ENCODE peak calls at places on chromosomes 3 and 15, in five cellular contexts. One of them, this sample, is unnamed.

GRCh38 chr15:96268421-96269204 is 61.9 kb upstream of the NR2F2 start:
- DNase-seq in left ventricle myocardium inferior: no peak
- DNase-seq in lung: no peak
- DNase-seq in testis: no peak
- DNase-seq in CD4-positive, CD25-positive, alpha-beta regulatory T cell: no peak
- DNase-seq in this sample: no peak

GRCh38 chr3:186705882-186706780 is 11.0 kb upstream of the KNG1 start:
- DNase-seq in lung: no peak
- DNase-seq in CD4-positive, CD25-positive, alpha-beta regulatory T cell: peak; percentile 71
- DNase-seq in testis: no peak
- DNase-seq in left ventricle myocardium inferior: no peak
- DNase-seq in this sample: no peak

GRCh38 chr15:57751177-57751800 is 44.8 kb downstream of the POLR2M start:
- DNase-seq in lung: no peak
- DNase-seq in left ventricle myocardium inferior: no peak
- DNase-seq in testis: no peak
- DNase-seq in CD4-positive, CD25-positive, alpha-beta regulatory T cell: peak; percentile 29
- DNase-seq in this sample: peak; percentile 39

GRCh38 chr15:101804375-101804774 is 1.1 kb downstream of the OR4F6 start:
- DNase-seq in left ventricle myocardium inferior: no peak
- DNase-seq in lung: no peak
- DNase-seq in testis: no peak
- DNase-seq in CD4-positive, CD25-positive, alpha-beta regulatory T cell: no peak
- DNase-seq in this sample: no peak

GRCh38 chr15:40047413-40048154 is 8.6 kb upstream of the SRP14 start:
- DNase-seq in CD4-positive, CD25-positive, alpha-beta regulatory T cell: peak; percentile 81
- DNase-seq in testis: no peak
- DNase-seq in lung: peak; percentile 71
- DNase-seq in left ventricle myocardium inferior: peak; percentile 44
- DNase-seq in this sample: no peak

GRCh38 chr3:24019585-24019984 is 74.5 kb downstream of the NR1D2 start:
- DNase-seq in testis: peak; percentile 17
- DNase-seq in CD4-positive, CD25-positive, alpha-beta regulatory T cell: no peak
- DNase-seq in left ventricle myocardium inferior: no peak
- DNase-seq in lung: no peak
- DNase-seq in this sample: no peak

GRCh38 chr3:36763850-36764703 is at the start of gene DCLK3:
- DNase-seq in testis: no peak
- DNase-seq in left ventricle myocardium inferior: no peak
- DNase-seq in lung: no peak
- DNase-seq in CD4-positive, CD25-positive, alpha-beta regulatory T cell: peak; percentile 5
- DNase-seq in this sample: peak; percentile 67

GRCh38 chr3:132268956-132269355 is 48.3 kb upstream of the ACP3 start:
- DNase-seq in CD4-positive, CD25-positive, alpha-beta regulatory T cell: peak; percentile 12
- DNase-seq in testis: peak; percentile 33
- DNase-seq in lung: no peak
- DNase-seq in left ventricle myocardium inferior: no peak
- DNase-seq in this sample: no peak

GRCh38 chr3:177597325-177598109 is 400.2 kb upstream of the TBL1XR1 start:
- DNase-seq in left ventricle myocardium inferior: no peak
- DNase-seq in lung: peak; percentile 35
- DNase-seq in CD4-positive, CD25-positive, alpha-beta regulatory T cell: peak; percentile 75
- DNase-seq in testis: peak; percentile 50
- DNase-seq in this sample: peak; percentile 97

GRCh38 chr3:156252656-156253055 is 132.3 kb downstream of the KCNAB1 start:
- DNase-seq in lung: no peak
- DNase-seq in left ventricle myocardium inferior: no peak
- DNase-seq in CD4-positive, CD25-positive, alpha-beta regulatory T cell: no peak
- DNase-seq in testis: peak; percentile 18
- DNase-seq in this sample: no peak

GRCh38 chr3:132008841-132009638 is 25.8 kb downstream of the CPNE4 start:
- DNase-seq in CD4-positive, CD25-positive, alpha-beta regulatory T cell: no peak
- DNase-seq in lung: no peak
- DNase-seq in left ventricle myocardium inferior: no peak
- DNase-seq in testis: no peak
- DNase-seq in this sample: peak; percentile 7

GRCh38 chr3:48989126-48989795 is 780 bp upstream of the P4HTM start:
- DNase-seq in lung: no peak
- DNase-seq in testis: no peak
- DNase-seq in CD4-positive, CD25-positive, alpha-beta regulatory T cell: no peak
- DNase-seq in left ventricle myocardium inferior: no peak
- DNase-seq in this sample: no peak

GRCh38 chr15:85414495-85414894 is 34.1 kb downstream of the AKAP13 start:
- DNase-seq in left ventricle myocardium inferior: no peak
- DNase-seq in CD4-positive, CD25-positive, alpha-beta regulatory T cell: peak; percentile 48
- DNase-seq in lung: no peak
- DNase-seq in testis: no peak
- DNase-seq in this sample: no peak

GRCh38 chr3:197505796-197506553 is 49.8 kb downstream of the BDH1 start:
- DNase-seq in testis: no peak
- DNase-seq in lung: no peak
- DNase-seq in CD4-positive, CD25-positive, alpha-beta regulatory T cell: no peak
- DNase-seq in left ventricle myocardium inferior: no peak
- DNase-seq in this sample: no peak

GRCh38 chr3:122890077-122890484 is 95.2 kb downstream of the SLC49A4 start:
- DNase-seq in testis: peak; percentile 85
- DNase-seq in CD4-positive, CD25-positive, alpha-beta regulatory T cell: peak; percentile 75
- DNase-seq in left ventricle myocardium inferior: peak; percentile 70
- DNase-seq in lung: peak; percentile 37
- DNase-seq in this sample: peak; percentile 32

GRCh38 chr15:97840501-97840900 is 120.0 kb upstream of the ARRDC4 start:
- DNase-seq in testis: no peak
- DNase-seq in CD4-positive, CD25-positive, alpha-beta regulatory T cell: no peak
- DNase-seq in lung: no peak
- DNase-seq in left ventricle myocardium inferior: no peak
- DNase-seq in this sample: no peak

GRCh38 chr3:115913069-115913686 is 289.9 kb downstream of the GAP43 start:
- DNase-seq in testis: no peak
- DNase-seq in CD4-positive, CD25-positive, alpha-beta regulatory T cell: no peak
- DNase-seq in lung: no peak
- DNase-seq in left ventricle myocardium inferior: no peak
- DNase-seq in this sample: no peak

GRCh38 chr3:184677344-184678316 is 34.2 kb downstream of the MAGEF1 start:
- DNase-seq in testis: no peak
- DNase-seq in left ventricle myocardium inferior: no peak
- DNase-seq in CD4-positive, CD25-positive, alpha-beta regulatory T cell: no peak
- DNase-seq in lung: no peak
- DNase-seq in this sample: no peak

GRCh38 chr3:37435572-37435971 is 261.2 kb upstream of the LRRFIP2 start:
- DNase-seq in left ventricle myocardium inferior: no peak
- DNase-seq in CD4-positive, CD25-positive, alpha-beta regulatory T cell: no peak
- DNase-seq in lung: no peak
- DNase-seq in testis: no peak
- DNase-seq in this sample: no peak

GRCh38 chr15:90213818-90214204 is 12.7 kb downstream of the SEMA4B start:
- DNase-seq in left ventricle myocardium inferior: no peak
- DNase-seq in lung: no peak
- DNase-seq in testis: no peak
- DNase-seq in CD4-positive, CD25-positive, alpha-beta regulatory T cell: no peak
- DNase-seq in this sample: no peak

GRCh38 chr15:40049076-40049475 is 10.1 kb upstream of the SRP14 start:
- DNase-seq in CD4-positive, CD25-positive, alpha-beta regulatory T cell: no peak
- DNase-seq in left ventricle myocardium inferior: no peak
- DNase-seq in lung: no peak
- DNase-seq in testis: no peak
- DNase-seq in this sample: no peak

GRCh38 chr3:13673207-13673606 is 124.3 kb downstream of the FBLN2 start:
- DNase-seq in lung: no peak
- DNase-seq in left ventricle myocardium inferior: no peak
- DNase-seq in CD4-positive, CD25-positive, alpha-beta regulatory T cell: no peak
- DNase-seq in testis: no peak
- DNase-seq in this sample: no peak

GRCh38 chr15:39828374-39828931 is 45.8 kb upstream of the FSIP1 start:
- DNase-seq in lung: no peak
- DNase-seq in CD4-positive, CD25-positive, alpha-beta regulatory T cell: no peak
- DNase-seq in left ventricle myocardium inferior: no peak
- DNase-seq in testis: no peak
- DNase-seq in this sample: peak; percentile 77

GRCh38 chr15:70528270-70528706 is 235.1 kb downstream of the UACA start:
- DNase-seq in CD4-positive, CD25-positive, alpha-beta regulatory T cell: peak; percentile 88
- DNase-seq in testis: no peak
- DNase-seq in lung: no peak
- DNase-seq in left ventricle myocardium inferior: no peak
- DNase-seq in this sample: peak; percentile 79

GRCh38 chr3:85576091-85576690 is 617.4 kb downstream of the CADM2 start:
- DNase-seq in lung: peak; percentile 40
- DNase-seq in CD4-positive, CD25-positive, alpha-beta regulatory T cell: peak; percentile 60
- DNase-seq in left ventricle myocardium inferior: no peak
- DNase-seq in testis: peak; percentile 86
- DNase-seq in this sample: peak; percentile 59

GRCh38 chr15:71011503-71012155 is 103.6 kb upstream of the THSD4 start:
- DNase-seq in testis: peak; percentile 58
- DNase-seq in left ventricle myocardium inferior: no peak
- DNase-seq in lung: no peak
- DNase-seq in CD4-positive, CD25-positive, alpha-beta regulatory T cell: peak; percentile 2
- DNase-seq in this sample: peak; percentile 78

GRCh38 chr3:174333640-174334039 is 525.5 kb upstream of the NAALADL2 start:
- DNase-seq in testis: no peak
- DNase-seq in left ventricle myocardium inferior: no peak
- DNase-seq in CD4-positive, CD25-positive, alpha-beta regulatory T cell: no peak
- DNase-seq in lung: no peak
- DNase-seq in this sample: no peak

GRCh38 chr3:31758342-31758741 is 222.7 kb downstream of the OSBPL10 start:
- DNase-seq in lung: no peak
- DNase-seq in CD4-positive, CD25-positive, alpha-beta regulatory T cell: no peak
- DNase-seq in left ventricle myocardium inferior: no peak
- DNase-seq in testis: no peak
- DNase-seq in this sample: no peak

GRCh38 chr15:29018406-29018805 is 132.6 kb downstream of the APBA2 start:
- DNase-seq in testis: no peak
- DNase-seq in lung: no peak
- DNase-seq in left ventricle myocardium inferior: no peak
- DNase-seq in CD4-positive, CD25-positive, alpha-beta regulatory T cell: no peak
- DNase-seq in this sample: no peak

GRCh38 chr3:126510323-126510910 is 7.2 kb downstream of the UROC1 start:
- DNase-seq in left ventricle myocardium inferior: no peak
- DNase-seq in CD4-positive, CD25-positive, alpha-beta regulatory T cell: no peak
- DNase-seq in lung: no peak
- DNase-seq in testis: no peak
- DNase-seq in this sample: no peak

GRCh38 chr3:37291275-37291700 is 116.9 kb upstream of the LRRFIP2 start:
- DNase-seq in lung: no peak
- DNase-seq in CD4-positive, CD25-positive, alpha-beta regulatory T cell: no peak
- DNase-seq in left ventricle myocardium inferior: no peak
- DNase-seq in testis: no peak
- DNase-seq in this sample: no peak

GRCh38 chr15:62506217-62506805 is 341.2 kb upstream of the C2CD4B start:
- DNase-seq in lung: no peak
- DNase-seq in CD4-positive, CD25-positive, alpha-beta regulatory T cell: no peak
- DNase-seq in left ventricle myocardium inferior: no peak
- DNase-seq in testis: no peak
- DNase-seq in this sample: peak; percentile 80
- H3K4me3 ChIP-seq in lung: no peak overlapping the region
- H3K4me3 ChIP-seq in CD4-positive, CD25-positive, alpha-beta regulatory T cell: no peak overlapping the region
- H3K4me3 ChIP-seq in left ventricle myocardium inferior: peak overlapping the region; percentile 27
- H3K4me3 ChIP-seq in testis: no peak overlapping the region
- H3K4me3 ChIP-seq in this sample: no peak overlapping the region

DNA sequence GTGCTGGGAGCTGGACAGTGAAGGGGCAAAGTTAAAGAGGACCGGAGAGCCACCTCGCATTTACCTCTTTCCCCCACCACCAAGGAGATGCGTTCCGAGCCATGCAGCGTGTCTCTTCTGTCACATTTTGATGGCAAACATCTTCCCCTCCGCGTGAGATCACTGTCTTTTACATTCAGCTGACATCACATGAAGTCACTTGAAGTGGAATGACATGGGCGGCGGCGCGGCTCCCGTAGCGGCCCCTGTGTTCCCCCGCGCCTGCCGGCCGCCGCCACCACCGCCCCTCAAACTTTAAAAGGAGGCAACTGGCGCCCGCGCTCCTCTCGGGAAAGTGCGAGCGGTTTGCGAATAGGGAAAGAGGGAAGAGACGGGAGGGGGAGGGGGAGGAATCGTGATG is at the start of gene FEZF2:
- DNase-seq in lung: no peak
- DNase-seq in testis: no peak
- DNase-seq in left ventricle myocardium inferior: no peak
- DNase-seq in CD4-positive, CD25-positive, alpha-beta regulatory T cell: no peak
- DNase-seq in this sample: no peak
- H3K4me3 ChIP-seq in lung: no peak within 1 kb of the TSS
- H3K4me3 ChIP-seq in testis: no peak within 1 kb of the TSS
- H3K4me3 ChIP-seq in left ventricle myocardium inferior: peak within 1 kb of the TSS; percentile 47
- H3K4me3 ChIP-seq in CD4-positive, CD25-positive, alpha-beta regulatory T cell: no peak within 1 kb of the TSS
- H3K4me3 ChIP-seq in this sample: no peak within 1 kb of the TSS

DNA sequence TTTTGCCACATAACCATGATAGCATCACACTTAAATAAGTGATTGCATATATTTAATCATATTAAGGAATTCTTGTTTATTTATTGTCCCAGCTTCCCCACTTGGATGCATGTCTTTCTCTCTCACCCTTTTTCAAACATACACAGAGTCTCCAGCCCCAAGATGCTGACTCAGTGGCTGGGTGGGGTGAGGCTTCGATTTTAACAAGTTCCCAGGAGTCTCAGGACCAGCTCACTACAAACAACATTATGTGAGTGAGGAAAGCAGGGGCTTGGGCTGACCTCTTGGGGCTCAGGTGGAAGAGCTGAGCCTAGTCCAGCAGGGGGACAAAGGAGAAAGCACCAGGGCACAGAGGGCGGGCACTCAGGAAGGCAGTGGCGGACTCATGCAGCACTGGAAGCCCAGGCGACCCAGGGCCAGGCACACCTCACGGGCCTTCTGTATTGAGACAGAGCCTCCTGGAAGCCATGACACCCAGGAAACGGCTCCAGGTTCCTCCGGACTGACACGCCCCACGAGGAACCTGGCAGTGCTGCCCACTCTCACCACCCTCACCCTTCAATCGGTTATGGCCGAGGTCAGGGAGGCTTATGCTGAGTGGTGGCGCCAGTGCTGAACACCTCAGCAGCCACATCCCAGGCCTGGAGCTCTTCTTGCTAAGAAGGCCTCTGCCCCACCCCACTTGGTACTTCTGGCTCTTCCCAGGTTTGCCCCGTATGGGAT is 97.4 kb downstream of the LRIG1 start:
- DNase-seq in CD4-positive, CD25-positive, alpha-beta regulatory T cell: no peak
- DNase-seq in left ventricle myocardium inferior: no peak
- DNase-seq in testis: peak; percentile 14
- DNase-seq in lung: no peak
- DNase-seq in this sample: no peak
- H3K4me3 ChIP-seq in CD4-positive, CD25-positive, alpha-beta regulatory T cell: no peak overlapping the region
- H3K4me3 ChIP-seq in left ventricle myocardium inferior: no peak overlapping the region
- H3K4me3 ChIP-seq in testis: no peak overlapping the region
- H3K4me3 ChIP-seq in lung: no peak overlapping the region
- H3K4me3 ChIP-seq in this sample: no peak overlapping the region

GRCh38 chr15:48358229-48358641 is 27.0 kb downstream of the DUT start:
- DNase-seq in left ventricle myocardium inferior: no peak
- DNase-seq in testis: no peak
- DNase-seq in lung: no peak
- DNase-seq in CD4-positive, CD25-positive, alpha-beta regulatory T cell: peak; percentile 18
- DNase-seq in this sample: peak; percentile 18
- H3K4me3 ChIP-seq in left ventricle myocardium inferior: no peak overlapping the region
- H3K4me3 ChIP-seq in testis: no peak overlapping the region
- H3K4me3 ChIP-seq in lung: no peak overlapping the region
- H3K4me3 ChIP-seq in CD4-positive, CD25-positive, alpha-beta regulatory T cell: no peak overlapping the region
- H3K4me3 ChIP-seq in this sample: no peak overlapping the region

GRCh38 chr15:100131321-100132224 is 210.2 kb downstream of the ADAMTS17 start:
- DNase-seq in testis: peak; percentile 50
- DNase-seq in lung: no peak
- DNase-seq in left ventricle myocardium inferior: peak; percentile 68
- DNase-seq in CD4-positive, CD25-positive, alpha-beta regulatory T cell: peak; percentile 27
- DNase-seq in this sample: peak; percentile 37
- H3K4me3 ChIP-seq in testis: no peak overlapping the region
- H3K4me3 ChIP-seq in lung: peak overlapping the region; percentile 2
- H3K4me3 ChIP-seq in left ventricle myocardium inferior: peak overlapping the region; percentile 43
- H3K4me3 ChIP-seq in CD4-positive, CD25-positive, alpha-beta regulatory T cell: no peak overlapping the region
- H3K4me3 ChIP-seq in this sample: no peak overlapping the region